ENCODE peak calls at places on chromosomes 2 and 18, in four cellular contexts. T is neuronal stem cell; V is lower lobe of right lung; P is activated CD4-positive, CD25-positive, alpha-beta regulatory T cell treated with anti-CD3 and anti-CD28 coated beads, Interleukin-2, amount 50 U/mL, for 72 hours. B is an unnamed sample.

GRCh38 chr2:66700181-66700686 is 265.3 kb downstream of the MEIS1 start:
- DNase-seq in T (peak; percentile 23), V (no peak), P (no peak), B (no peak)

GRCh38 chr2:9654429-9655100 is 23.8 kb upstream of the YWHAQ start:
- DNase-seq in T (no peak), V (no peak), P (no peak), B (no peak)

GRCh38 chr18:33424266-33424946 is 16.1 kb downstream of the CCDC178 start:
- DNase-seq in T (no peak), V (no peak), P (no peak), B (no peak)

GRCh38 chr18:48922801-48923730 is 27.7 kb downstream of the SMAD7 start:
- DNase-seq in T (no peak), V (peak; percentile 77), P (no peak), B (peak; percentile 26)

GRCh38 chr2:178163395-178163794 is 30.9 kb upstream of the OSBPL6 start:
- DNase-seq in T (no peak), V (no peak), P (no peak), B (no peak)

GRCh38 chr2:129193961-129194360 is 785.5 kb upstream of the RAB6C start:
- DNase-seq in T (no peak), V (no peak), P (no peak), B (no peak)

GRCh38 chr18:23069481-23069880 is 65.8 kb upstream of the CABLES1 start:
- DNase-seq in T (no peak), V (no peak), P (no peak), B (no peak)

GRCh38 chr2:101119431-101119830 is 31.8 kb downstream of the TBC1D8 start:
- DNase-seq in T (no peak), V (no peak), P (no peak), B (no peak)

GRCh38 chr18:58400337-58400885 is 228.5 kb downstream of the ALPK2 start:
- DNase-seq in T (no peak), V (no peak), P (no peak), B (no peak)

GRCh38 chr18:55582325-55582724 is 5.7 kb downstream of the TCF4 start:
- DNase-seq in T (peak; percentile 52), V (no peak), P (no peak), B (no peak)

GRCh38 chr2:62785810-62786593 is 80.5 kb downstream of the EHBP1 start:
- DNase-seq in T (no peak), V (no peak), P (no peak), B (no peak)

GRCh38 chr2:95296036-95296435 is 1.1 kb upstream of the KCNIP3 start:
- DNase-seq in T (no peak), V (no peak), P (no peak), B (no peak)

GRCh38 chr18:34633368-34633767 is 76.7 kb upstream of the DTNA start:
- DNase-seq in T (no peak), V (no peak), P (no peak), B (no peak)

GRCh38 chr18:74778191-74778847 is 180.6 kb downstream of the ZNF407 start:
- DNase-seq in T (no peak), V (no peak), P (no peak), B (no peak)

GRCh38 chr2:213763358-213763757 is 479.1 kb downstream of the SPAG16 start:
- DNase-seq in T (no peak), V (no peak), P (no peak), B (no peak)

GRCh38 chr2:201854841-201855240 is 48.5 kb downstream of the CDK15 start:
- DNase-seq in T (no peak), V (no peak), P (no peak), B (no peak)

GRCh38 chr2:100070078-100070477 is 72.3 kb downstream of the AFF3 start:
- DNase-seq in T (no peak), V (no peak), P (no peak), B (no peak)

GRCh38 chr2:8146329-8147048 is 535.4 kb upstream of the ID2 start:
- DNase-seq in T (no peak), V (no peak), P (no peak), B (no peak)

GRCh38 chr2:158006961-158007664 is 94.6 kb upstream of the UPP2 start:
- DNase-seq in T (no peak), V (peak; percentile 72), P (no peak), B (no peak)

GRCh38 chr2:38170098-38170497 is 94.1 kb upstream of the CYP1B1 start:
- DNase-seq in T (no peak), V (no peak), P (no peak), B (no peak)

GRCh38 chr2:140808816-140809215 is 1322.0 kb downstream of the LRP1B start:
- DNase-seq in T (no peak), V (no peak), P (no peak), B (no peak)

GRCh38 chr18:37505321-37505720 is 60.3 kb downstream of the CELF4 start:
- DNase-seq in T (no peak), V (no peak), P (no peak), B (no peak)

GRCh38 chr2:127157651-127158460 is 50.9 kb upstream of the BIN1 start:
- DNase-seq in T (peak; percentile 33), V (no peak), P (no peak), B (no peak)

GRCh38 chr18:22668496-22668895 is 250.8 kb upstream of the CTAGE1 start:
- DNase-seq in T (no peak), V (no peak), P (no peak), B (no peak)

B was measured in activated naive CD8-positive, alpha-beta T cell treated with anti-CD3 and anti-CD28 coated beads, Interleukin-2, amount 10 ng/mL, durations not matched to agents 7 days and 5 days.